ENCODE peak calls at places on chromosomes 5 and 9, in eight cellular contexts. E, D, F, M, J, X, U and Y are unnamed samples.

GRCh38 chr5:143812085-143812705 is at the start of gene HMHB1:
- DNase-seq in E (no peak), D (no peak), F (no peak), M (no peak), J (no peak), X (no peak), U (no peak), Y (no peak)

GRCh38 chr9:35734096-35734495 is 1.6 kb downstream of the CREB3 start:
- DNase-seq in E (no peak), D (no peak), F (no peak), M (no peak), J (no peak), X (no peak), U (no peak), Y (no peak)

GRCh38 chr5:163619951-163620350 is 114.5 kb downstream of the MAT2B start:
- DNase-seq in E (no peak), D (no peak), F (no peak), M (no peak), J (no peak), X (no peak), U (no peak), Y (no peak)

GRCh38 chr9:135080286-135081263 is 6.9 kb upstream of the OLFM1 start:
- DNase-seq in E (peak; percentile 34), D (peak; percentile 39), F (no peak), M (no peak), J (no peak), X (no peak), U (no peak), Y (no peak)

GRCh38 chr9:16012621-16013020 is 459.8 kb downstream of the CCDC171 start:
- DNase-seq in E (no peak), D (no peak), F (no peak), M (peak; percentile 74), J (no peak), X (no peak), U (no peak), Y (no peak)

GRCh38 chr5:125134216-125135081 is 388.0 kb upstream of the ZNF608 start:
- DNase-seq in E (no peak), D (no peak), F (no peak), M (peak; percentile 82), J (peak; percentile 11), X (no peak), U (no peak), Y (no peak)

GRCh38 chr5:141773779-141774531 is 91.9 kb upstream of the ARAP3 start:
- DNase-seq in E (no peak), D (no peak), F (no peak), M (no peak), J (no peak), X (no peak), U (no peak), Y (no peak)

GRCh38 chr5:80937591-80937990 is 22.6 kb upstream of the RASGRF2 start:
- DNase-seq in E (no peak), D (no peak), F (no peak), M (peak; percentile 5), J (no peak), X (no peak), U (no peak), Y (no peak)

GRCh38 chr9:127680846-127681245 is 25.9 kb upstream of the CFAP157 start:
- DNase-seq in E (no peak), D (peak; percentile 75), F (no peak), M (no peak), J (no peak), X (no peak), U (no peak), Y (no peak)

GRCh38 chr5:685262-686171 is 7.6 kb downstream of the TPPP start:
- DNase-seq in E (peak; percentile 43), D (no peak), F (no peak), M (no peak), J (no peak), X (no peak), U (no peak), Y (no peak)

GRCh38 chr5:130017173-130017572 is 112.9 kb downstream of the CHSY3 start:
- DNase-seq in E (no peak), D (no peak), F (no peak), M (no peak), J (no peak), X (no peak), U (no peak), Y (no peak)

GRCh38 chr9:38342532-38342931 is 50.0 kb upstream of the ALDH1B1 start:
- DNase-seq in E (no peak), D (no peak), F (no peak), M (no peak), J (no peak), X (no peak), U (no peak), Y (no peak)

GRCh38 chr5:156367602-156368001 is 40.6 kb downstream of the SGCD start:
- DNase-seq in E (no peak), D (no peak), F (no peak), M (no peak), J (no peak), X (no peak), U (no peak), Y (no peak)

GRCh38 chr5:149037819-149038218 is 25.0 kb downstream of the SH3TC2 start:
- DNase-seq in E (no peak), D (no peak), F (no peak), M (no peak), J (no peak), X (no peak), U (no peak), Y (no peak)

GRCh38 chr9:88076286-88077070 is 61.8 kb downstream of the SPATA31C2 start:
- DNase-seq in E (peak; percentile 79), D (peak; percentile 72), F (peak; percentile 65), M (peak; percentile 59), J (peak; percentile 26), X (peak; percentile 97), U (peak; percentile 5), Y (peak; percentile 33)

GRCh38 chr5:137141779-137142178 is 357.3 kb downstream of the SPOCK1 start:
- DNase-seq in E (no peak), D (no peak), F (no peak), M (no peak), J (peak; percentile 52), X (no peak), U (no peak), Y (no peak)

GRCh38 chr9:131013015-131013755 is 4.2 kb downstream of the LAMC3 start:
- DNase-seq in E (no peak), D (no peak), F (no peak), M (no peak), J (no peak), X (no peak), U (no peak), Y (no peak)

GRCh38 chr9:93164085-93164484 is 19.9 kb upstream of the WNK2 start:
- DNase-seq in E (no peak), D (no peak), F (no peak), M (no peak), J (no peak), X (no peak), U (no peak), Y (no peak)

GRCh38 chr9:114616684-114617520 is 5.8 kb downstream of the TMEM268 start:
- DNase-seq in E (no peak), D (peak; percentile 40), F (peak; percentile 62), M (no peak), J (peak; percentile 66), X (no peak), U (no peak), Y (no peak)

GRCh38 chr9:109245300-109245897 is 75.5 kb downstream of the EPB41L4B start:
- DNase-seq in E (no peak), D (no peak), F (no peak), M (no peak), J (no peak), X (no peak), U (no peak), Y (no peak)

GRCh38 chr9:116859763-116860162 is 172.7 kb downstream of the TRIM32 start:
- DNase-seq in E (no peak), D (no peak), F (no peak), M (no peak), J (no peak), X (no peak), U (no peak), Y (no peak)

GRCh38 chr5:54173251-54173650 is 137.1 kb downstream of the ARL15 start:
- DNase-seq in E (no peak), D (no peak), F (no peak), M (no peak), J (no peak), X (no peak), U (no peak), Y (no peak)

GRCh38 chr5:134371834-134372340 is 518 bp downstream of the UBE2B start:
- DNase-seq in E (peak; percentile 86), D (peak; percentile 43), F (peak; percentile 23), M (peak; percentile 22), J (peak; percentile 34), X (peak; percentile 12), U (peak; percentile 24), Y (peak; percentile 18)

GRCh38 chr9:111003182-111003581 is 35.1 kb downstream of the LPAR1 start:
- DNase-seq in E (no peak), D (no peak), F (no peak), M (no peak), J (no peak), X (no peak), U (no peak), Y (no peak)

GRCh38 chr9:69446496-69446895 is 121.5 kb downstream of the ENTREP1 start:
- DNase-seq in E (no peak), D (no peak), F (no peak), M (no peak), J (no peak), X (no peak), U (no peak), Y (no peak)

GRCh38 chr9:134442486-134443168 is 116.4 kb downstream of the RXRA start:
- DNase-seq in E (no peak), D (no peak), F (no peak), M (no peak), J (no peak), X (no peak), U (no peak), Y (no peak)

GRCh38 chr9:136940526-136941230 is 3.9 kb downstream of the FBXW5 start:
- DNase-seq in E (peak; percentile 43), D (no peak), F (no peak), M (no peak), J (no peak), X (no peak), U (no peak), Y (no peak)

GRCh38 chr5:135883441-135883840 is 12.2 kb downstream of the IL9 start:
- DNase-seq in E (no peak), D (no peak), F (no peak), M (no peak), J (no peak), X (no peak), U (no peak), Y (no peak)

GRCh38 chr5:177473461-177473991 is at the start of gene DBN1:
- DNase-seq in E (peak; percentile 80), D (no peak), F (no peak), M (peak; percentile 16), J (no peak), X (peak; percentile 69), U (no peak), Y (no peak)

GRCh38 chr9:95104088-95104960 is 213.2 kb downstream of the FANCC start:
- DNase-seq in E (no peak), D (no peak), F (no peak), M (no peak), J (no peak), X (no peak), U (no peak), Y (no peak)

GRCh38 chr5:148387325-148387724 is 3.6 kb downstream of the FBXO38 start:
- DNase-seq in E (no peak), D (no peak), F (no peak), M (peak; percentile 53), J (no peak), X (no peak), U (no peak), Y (no peak)

GRCh38 chr5:42894057-42894456 is 82.4 kb upstream of the SELENOP start:
- DNase-seq in E (peak; percentile 62), D (no peak), F (no peak), M (no peak), J (no peak), X (no peak), U (no peak), Y (no peak)

GRCh38 chr5:1783214-1783551 is 16.5 kb downstream of the MRPL36 start:
- DNase-seq in E (no peak), D (no peak), F (no peak), M (no peak), J (no peak), X (no peak), U (no peak), Y (no peak)

GRCh38 chr9:20302229-20302628 is 320.1 kb downstream of the MLLT3 start:
- DNase-seq in E (no peak), D (no peak), F (no peak), M (no peak), J (no peak), X (no peak), U (no peak), Y (no peak)